ENCODE peak calls at places on chromosome 4, in eight cellular contexts. One of them, this sample, is unnamed. For H3K9me3, the result is how much of the 10 kb centered on the place peaks cover.

GRCh38 chr4:54440394-54441223 is 211.5 kb downstream of the PDGFRA start:
- DNase-seq in IMR-90: peak
- DNase-seq in PC-3: peak
- DNase-seq in GM12878: no peak
- DNase-seq in neuronal stem cell: peak
- DNase-seq in PC-9: no peak
- DNase-seq in hepatocyte: peak
- DNase-seq in Karpas-422: peak
- DNase-seq in this sample: peak

GRCh38 chr4:23036921-23037495 is 344.3 kb downstream of the GBA3 start:
- DNase-seq in IMR-90: no peak
- DNase-seq in PC-3: peak
- DNase-seq in GM12878: no peak
- DNase-seq in neuronal stem cell: no peak
- DNase-seq in PC-9: no peak
- DNase-seq in hepatocyte: no peak
- DNase-seq in Karpas-422: no peak
- DNase-seq in this sample: no peak

GRCh38 chr4:119652978-119653377 is 24.4 kb upstream of the PDE5A start:
- DNase-seq in IMR-90: peak
- DNase-seq in PC-3: peak
- DNase-seq in GM12878: no peak
- DNase-seq in neuronal stem cell: no peak
- DNase-seq in PC-9: no peak
- DNase-seq in hepatocyte: no peak
- DNase-seq in Karpas-422: no peak
- DNase-seq in this sample: peak

GRCh38 chr4:24730256-24731001 is 64.9 kb upstream of the SOD3 start:
- DNase-seq in IMR-90: peak
- DNase-seq in PC-3: no peak
- DNase-seq in GM12878: no peak
- DNase-seq in neuronal stem cell: no peak
- DNase-seq in PC-9: no peak
- DNase-seq in hepatocyte: no peak
- DNase-seq in Karpas-422: no peak
- DNase-seq in this sample: peak

GRCh38 chr4:118335316-118335715 is 17.5 kb downstream of the PRSS12 start:
- DNase-seq in IMR-90: no peak
- DNase-seq in PC-3: no peak
- DNase-seq in GM12878: no peak
- DNase-seq in neuronal stem cell: no peak
- DNase-seq in PC-9: no peak
- DNase-seq in hepatocyte: no peak
- DNase-seq in Karpas-422: no peak
- DNase-seq in this sample: no peak

GRCh38 chr4:166092797-166093196 is 219.8 kb downstream of the TLL1 start:
- DNase-seq in IMR-90: no peak
- DNase-seq in PC-3: peak
- DNase-seq in GM12878: no peak
- DNase-seq in neuronal stem cell: no peak
- DNase-seq in PC-9: no peak
- DNase-seq in hepatocyte: peak
- DNase-seq in Karpas-422: no peak
- DNase-seq in this sample: no peak

GRCh38 chr4:48913346-48913745 is 6.8 kb upstream of the OCIAD2 start:
- DNase-seq in IMR-90: peak
- DNase-seq in PC-3: peak
- DNase-seq in GM12878: no peak
- DNase-seq in neuronal stem cell: no peak
- DNase-seq in PC-9: no peak
- DNase-seq in hepatocyte: no peak
- DNase-seq in Karpas-422: peak
- DNase-seq in this sample: peak

GRCh38 chr4:119627267-119628190 is 1.1 kb downstream of the PDE5A start:
- DNase-seq in IMR-90: peak
- DNase-seq in PC-3: peak
- DNase-seq in GM12878: no peak
- DNase-seq in neuronal stem cell: peak
- DNase-seq in PC-9: no peak
- DNase-seq in hepatocyte: peak
- DNase-seq in Karpas-422: peak
- DNase-seq in this sample: peak

GRCh38 chr4:28966982-28967381 is 1753.2 kb upstream of the PCDH7 start:
- DNase-seq in IMR-90: peak
- DNase-seq in PC-3: peak
- DNase-seq in GM12878: no peak
- DNase-seq in neuronal stem cell: no peak
- DNase-seq in PC-9: no peak
- DNase-seq in hepatocyte: peak
- DNase-seq in Karpas-422: no peak
- DNase-seq in this sample: peak

GRCh38 chr4:67019670-67020069 is 525.6 kb downstream of the CENPC start:
- DNase-seq in IMR-90: no peak
- DNase-seq in PC-3: no peak
- DNase-seq in GM12878: no peak
- DNase-seq in neuronal stem cell: no peak
- DNase-seq in PC-9: no peak
- DNase-seq in hepatocyte: no peak
- DNase-seq in Karpas-422: no peak
- DNase-seq in this sample: no peak

GRCh38 chr4:129093173-129093974 is at the start of gene SCLT1:
- DNase-seq in IMR-90: peak
- DNase-seq in PC-3: peak
- DNase-seq in GM12878: peak
- DNase-seq in neuronal stem cell: peak
- DNase-seq in PC-9: peak
- DNase-seq in hepatocyte: peak
- DNase-seq in Karpas-422: peak
- DNase-seq in this sample: peak
- H2AFZ ChIP-seq in IMR-90: peak
- H2AFZ ChIP-seq in PC-3: peak
- H2AFZ ChIP-seq in GM12878: peak
- H2AFZ ChIP-seq in neuronal stem cell: peak
- H2AFZ ChIP-seq in PC-9: peak
- H2AFZ ChIP-seq in hepatocyte: peak
- H2AFZ ChIP-seq in Karpas-422: peak
- H2AFZ ChIP-seq in this sample: peak

DNA sequence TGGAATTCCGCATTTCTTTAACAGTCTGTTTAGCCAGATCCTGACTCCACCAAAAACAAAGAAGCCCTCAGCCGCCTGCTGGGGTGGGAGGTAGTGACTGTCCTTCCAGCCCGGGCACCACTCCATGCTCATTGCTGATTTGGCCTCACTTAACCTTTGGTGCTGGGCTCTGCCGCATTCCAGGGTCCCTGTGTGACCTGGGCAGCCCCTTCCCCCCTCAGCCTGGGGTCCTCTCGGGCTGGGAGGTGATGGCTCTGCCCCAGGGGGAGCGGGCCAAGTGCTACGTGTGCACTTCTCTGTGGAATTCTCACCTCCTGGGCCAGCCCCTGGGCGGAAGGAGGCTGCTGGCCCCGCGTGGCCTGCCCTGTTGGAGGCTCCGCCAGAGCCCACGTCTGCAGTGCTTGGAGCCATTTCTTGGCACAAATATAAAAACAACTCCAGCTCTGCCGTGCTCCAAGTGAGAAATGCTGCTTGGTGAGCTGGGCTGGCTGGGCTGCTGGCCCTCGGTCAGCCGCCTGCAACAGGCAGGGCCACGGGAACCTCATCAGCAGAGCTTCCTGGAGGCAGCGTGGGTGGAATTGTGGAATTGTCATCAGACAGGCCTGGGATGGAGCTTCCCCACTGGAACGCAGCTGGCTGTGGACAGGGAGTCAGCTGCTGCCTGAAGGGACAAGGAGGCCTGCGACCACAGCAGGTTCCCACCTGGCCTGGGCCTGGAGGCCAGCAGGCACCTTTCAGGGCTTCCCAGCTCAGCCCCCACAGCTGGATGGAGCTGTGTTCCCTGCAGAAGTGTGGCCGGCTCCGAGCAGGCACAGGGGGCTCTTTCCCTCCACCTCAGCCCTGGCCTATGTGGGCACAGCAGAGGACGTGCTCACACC is 66.0 kb downstream of the TRMT44 start:
- DNase-seq in IMR-90: peak
- DNase-seq in PC-3: no peak
- DNase-seq in GM12878: no peak
- DNase-seq in neuronal stem cell: peak
- DNase-seq in PC-9: no peak
- DNase-seq in hepatocyte: peak
- DNase-seq in Karpas-422: no peak
- DNase-seq in this sample: peak
- H3K9me3 ChIP-seq in IMR-90: under half
- H3K9me3 ChIP-seq in PC-3: under half
- H3K9me3 ChIP-seq in GM12878: under half
- H3K9me3 ChIP-seq in neuronal stem cell: under half
- H3K9me3 ChIP-seq in PC-9: under half
- H3K9me3 ChIP-seq in hepatocyte: under half
- H3K9me3 ChIP-seq in Karpas-422: under half
- H3K9me3 ChIP-seq in this sample: under half

GRCh38 chr4:13881880-13882279 is 254.4 kb upstream of the BOD1L1 start:
- DNase-seq in IMR-90: no peak
- DNase-seq in PC-3: no peak
- DNase-seq in GM12878: no peak
- DNase-seq in neuronal stem cell: no peak
- DNase-seq in PC-9: no peak
- DNase-seq in hepatocyte: no peak
- DNase-seq in Karpas-422: no peak
- DNase-seq in this sample: peak

GRCh38 chr4:13888112-13888511 is 260.6 kb upstream of the BOD1L1 start:
- DNase-seq in IMR-90: peak
- DNase-seq in PC-3: peak
- DNase-seq in GM12878: no peak
- DNase-seq in neuronal stem cell: no peak
- DNase-seq in PC-9: peak
- DNase-seq in hepatocyte: no peak
- DNase-seq in Karpas-422: no peak
- DNase-seq in this sample: peak

GRCh38 chr4:13892739-13893105 is 265.2 kb upstream of the BOD1L1 start:
- DNase-seq in IMR-90: peak
- DNase-seq in PC-3: peak
- DNase-seq in GM12878: no peak
- DNase-seq in neuronal stem cell: no peak
- DNase-seq in PC-9: peak
- DNase-seq in hepatocyte: peak
- DNase-seq in Karpas-422: no peak
- DNase-seq in this sample: peak

GRCh38 chr4:13891544-13891939 is 264.0 kb upstream of the BOD1L1 start:
- DNase-seq in IMR-90: peak
- DNase-seq in PC-3: no peak
- DNase-seq in GM12878: no peak
- DNase-seq in neuronal stem cell: no peak
- DNase-seq in PC-9: no peak
- DNase-seq in hepatocyte: no peak
- DNase-seq in Karpas-422: no peak
- DNase-seq in this sample: peak

DNA sequence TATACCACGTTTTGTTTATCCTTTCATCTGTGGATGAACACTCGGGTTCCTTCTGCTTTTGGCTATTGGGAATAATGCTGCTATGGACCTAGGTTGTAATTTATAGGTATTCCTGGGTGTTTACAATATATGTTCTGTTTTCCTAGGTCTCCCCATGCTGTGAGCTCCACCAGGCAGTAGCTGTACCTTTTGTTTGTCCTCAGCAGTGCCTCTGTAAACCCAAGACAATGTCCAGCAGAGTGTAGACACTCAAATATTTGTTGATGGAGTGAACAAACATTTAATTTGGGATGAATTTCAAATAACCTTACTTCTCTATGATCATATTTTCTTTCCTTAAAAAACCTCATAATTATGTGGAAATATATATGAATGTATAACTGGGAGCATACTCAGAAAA is 259.5 kb upstream of the BOD1L1 start:
- DNase-seq in IMR-90: no peak
- DNase-seq in PC-3: no peak
- DNase-seq in GM12878: no peak
- DNase-seq in neuronal stem cell: no peak
- DNase-seq in PC-9: no peak
- DNase-seq in hepatocyte: no peak
- DNase-seq in Karpas-422: no peak
- DNase-seq in this sample: no peak
- H2AFZ ChIP-seq in IMR-90: no peak
- H2AFZ ChIP-seq in PC-3: no peak
- H2AFZ ChIP-seq in GM12878: no peak
- H2AFZ ChIP-seq in neuronal stem cell: no peak
- H2AFZ ChIP-seq in PC-9: no peak
- H2AFZ ChIP-seq in hepatocyte: no peak
- H2AFZ ChIP-seq in Karpas-422: no peak
- H2AFZ ChIP-seq in this sample: no peak

GRCh38 chr4:154344686-154345085 is 146.9 kb downstream of the DCHS2 start:
- DNase-seq in IMR-90: no peak
- DNase-seq in PC-3: peak
- DNase-seq in GM12878: no peak
- DNase-seq in neuronal stem cell: no peak
- DNase-seq in PC-9: no peak
- DNase-seq in hepatocyte: no peak
- DNase-seq in Karpas-422: peak
- DNase-seq in this sample: no peak
- H3K9me3 ChIP-seq in IMR-90: under half
- H3K9me3 ChIP-seq in PC-3: under half
- H3K9me3 ChIP-seq in GM12878: under half
- H3K9me3 ChIP-seq in neuronal stem cell: under half
- H3K9me3 ChIP-seq in PC-9: under half
- H3K9me3 ChIP-seq in hepatocyte: under half
- H3K9me3 ChIP-seq in Karpas-422: under half
- H3K9me3 ChIP-seq in this sample: under half

DNA sequence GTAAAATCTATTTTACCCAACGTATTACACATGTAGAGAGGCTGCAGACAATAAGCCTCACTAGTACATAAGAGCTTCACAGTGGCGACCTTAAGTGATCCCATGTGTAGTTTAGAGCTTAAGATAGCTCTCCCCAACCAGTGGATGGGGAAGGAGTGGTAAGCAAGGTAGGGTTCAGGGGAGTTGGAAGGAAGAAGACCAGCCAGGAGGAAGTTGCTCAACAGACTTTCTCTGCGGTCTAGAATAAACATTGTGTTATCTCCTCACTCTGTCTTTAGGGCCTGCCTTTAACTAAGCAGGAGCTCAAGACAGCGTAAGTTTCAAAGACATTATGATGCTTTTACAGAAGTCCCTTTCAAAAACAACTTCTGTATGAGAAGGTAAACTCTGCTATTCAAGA is 16.8 kb downstream of the MEPE start:
- DNase-seq in IMR-90: peak
- DNase-seq in PC-3: no peak
- DNase-seq in GM12878: no peak
- DNase-seq in neuronal stem cell: no peak
- DNase-seq in PC-9: no peak
- DNase-seq in hepatocyte: no peak
- DNase-seq in Karpas-422: no peak
- DNase-seq in this sample: no peak
- H2AFZ ChIP-seq in IMR-90: no peak
- H2AFZ ChIP-seq in PC-3: no peak
- H2AFZ ChIP-seq in GM12878: no peak
- H2AFZ ChIP-seq in neuronal stem cell: no peak
- H2AFZ ChIP-seq in PC-9: peak
- H2AFZ ChIP-seq in hepatocyte: no peak
- H2AFZ ChIP-seq in Karpas-422: no peak
- H2AFZ ChIP-seq in this sample: peak